ENCODE peak calls at places on chromosome 6, in four cellular contexts. H is NCI-H1105, W is fibroblast of lung, Q is hippocampal formation. C is an unnamed sample.

GRCh38 chr6:20447157-20447556 is 45.5 kb downstream of the E2F3 start:
- DNase-seq in W (peak; percentile 33), H (no peak), Q (no peak), C (no peak)

GRCh38 chr6:27318973-27319372 is 6.9 kb upstream of the POM121L2 start:
- DNase-seq in H (no peak), Q (no peak), W (no peak), C (no peak)

GRCh38 chr6:43846556-43846955 is 76.5 kb downstream of the VEGFA start:
- DNase-seq in W (peak; percentile 48), Q (no peak), H (no peak), C (no peak)

GRCh38 chr6:144379356-144379755 is 94.2 kb downstream of the UTRN start:
- DNase-seq in H (no peak), W (peak; percentile 14), Q (no peak), C (peak; percentile 24)

GRCh38 chr6:125474061-125474460 is 172.3 kb upstream of the HDDC2 start:
- DNase-seq in Q (no peak), W (no peak), H (no peak), C (no peak)

GRCh38 chr6:170269151-170269872 is 21.6 kb downstream of the DLL1 start:
- DNase-seq in W (no peak), H (peak; percentile 80), Q (no peak), C (no peak)

GRCh38 chr6:46437671-46438221 is 53.5 kb downstream of the RCAN2 start:
- DNase-seq in Q (no peak), H (no peak), W (peak; percentile 55), C (no peak)

GRCh38 chr6:137775720-137776119 is 91.3 kb upstream of the TNFAIP3 start:
- DNase-seq in W (no peak), H (no peak), Q (no peak), C (no peak)

GRCh38 chr6:26332843-26333242 is 32.2 kb upstream of the BTN3A2 start:
- DNase-seq in W (no peak), Q (no peak), H (no peak), C (no peak)

GRCh38 chr6:155155787-155156447 is 107.9 kb upstream of the CLDN20 start:
- DNase-seq in H (no peak), Q (no peak), W (no peak), C (no peak)

GRCh38 chr6:15935661-15936060 is 193.2 kb upstream of the MYLIP start:
- DNase-seq in H (no peak), W (no peak), Q (no peak), C (no peak)

GRCh38 chr6:150016324-150017185 is 8.8 kb downstream of the RAET1L start:
- DNase-seq in W (peak; percentile 71), Q (peak; percentile 70), H (peak; percentile 83), C (peak; percentile 21)

GRCh38 chr6:168319279-168320051 is at the start of gene DACT2:
- DNase-seq in H (no peak), W (no peak), Q (no peak), C (no peak)

GRCh38 chr6:118735320-118735719 is 83.9 kb upstream of the CEP85L start:
- DNase-seq in Q (no peak), W (peak; percentile 23), H (no peak), C (no peak)

GRCh38 chr6:34630040-34630439 is 66.5 kb downstream of the ILRUN start:
- DNase-seq in W (peak; percentile 76), H (no peak), Q (no peak), C (peak; percentile 39)

GRCh38 chr6:150229775-150230561 is 87.1 kb downstream of the PPP1R14C start:
- DNase-seq in W (no peak), Q (no peak), H (no peak), C (no peak)

GRCh38 chr6:169979873-169980440 is 228.5 kb downstream of the ERMARD start:
- DNase-seq in Q (no peak), W (no peak), H (no peak), C (no peak)

GRCh38 chr6:135162678-135163439 is 18.2 kb upstream of the MYB start:
- DNase-seq in W (no peak), Q (no peak), H (peak; percentile 27), C (no peak)

GRCh38 chr6:40997256-40997957 is 41.6 kb downstream of the UNC5CL start:
- DNase-seq in W (peak; percentile 53), Q (no peak), H (no peak), C (no peak)

GRCh38 chr6:18725449-18725848 is 338.3 kb downstream of the RNF144B start:
- DNase-seq in Q (no peak), W (no peak), H (no peak), C (no peak)

C was measured in smooth muscle cell of the brain vasculature.